ENCODE peak calls at places on chromosomes 16 and 17, in eight cellular contexts. U, D, G, S, B, Q, L and Y are unnamed samples.

GRCh38 chr16:86243571-86244154 is 266.7 kb upstream of the FOXF1 start:
- DNase-seq in U (no peak), D (no peak), G (no peak), S (no peak), B (no peak), Q (peak; percentile 54), L (no peak), Y (no peak)

GRCh38 chr17:46044286-46044928 is 45.4 kb downstream of the STH start:
- DNase-seq in U (peak; percentile 81), D (no peak), G (peak; percentile 50), S (peak; percentile 87), B (peak; percentile 90), Q (peak; percentile 92), L (peak; percentile 65), Y (no peak)

GRCh38 chr17:63433746-63434591 is 12.1 kb downstream of the CYB561 start:
- DNase-seq in U (peak; percentile 87), D (no peak), G (no peak), S (peak; percentile 92), B (peak; percentile 72), Q (peak; percentile 93), L (no peak), Y (peak; percentile 91)

GRCh38 chr17:29616300-29617048 is 6.2 kb downstream of the CORO6 start:
- DNase-seq in U (no peak), D (peak; percentile 52), G (peak; percentile 22), S (no peak), B (no peak), Q (no peak), L (no peak), Y (no peak)

GRCh38 chr16:55706739-55707487 is 51.1 kb downstream of the SLC6A2 start:
- DNase-seq in U (no peak), D (no peak), G (no peak), S (no peak), B (no peak), Q (no peak), L (no peak), Y (no peak)

GRCh38 chr16:11059588-11059987 is 115.2 kb downstream of the CLEC16A start:
- DNase-seq in U (no peak), D (peak; percentile 11), G (no peak), S (no peak), B (no peak), Q (peak; percentile 22), L (no peak), Y (no peak)

GRCh38 chr16:66996324-66996982 is 8.1 kb downstream of the CES4A start:
- DNase-seq in U (peak; percentile 49), D (no peak), G (no peak), S (peak; percentile 80), B (no peak), Q (peak; percentile 89), L (no peak), Y (peak; percentile 86)

GRCh38 chr16:52742608-52743007 is 195.7 kb upstream of the TOX3 start:
- DNase-seq in U (no peak), D (no peak), G (no peak), S (no peak), B (no peak), Q (no peak), L (no peak), Y (no peak)

GRCh38 chr17:64920419-64921172 is 1.3 kb upstream of the LRRC37A3 start:
- DNase-seq in U (no peak), D (peak; percentile 44), G (no peak), S (no peak), B (no peak), Q (no peak), L (no peak), Y (peak; percentile 39)

GRCh38 chr16:57107324-57107922 is 15.0 kb downstream of the CPNE2 start:
- DNase-seq in U (no peak), D (no peak), G (no peak), S (no peak), B (no peak), Q (no peak), L (no peak), Y (no peak)
- H3K27ac ChIP-seq in U (no peak overlapping the region), D (no peak overlapping the region), G (no peak overlapping the region), S (no peak overlapping the region), B (no peak overlapping the region), Q (no peak overlapping the region), L (no peak overlapping the region), Y (no peak overlapping the region)

GRCh38 chr17:58344791-58345157 is 7.2 kb downstream of the SUPT4H1 start:
- DNase-seq in U (no peak), D (no peak), G (peak; percentile 79), S (no peak), B (no peak), Q (no peak), L (peak; percentile 77), Y (no peak)
- H3K36me3 ChIP-seq in U (peaks cover 70% of the 10 kb centered on the region), D (peaks cover 52% of the 10 kb centered on the region), G (peaks cover 44% of the 10 kb centered on the region), S (peaks cover 44% of the 10 kb centered on the region), B (no peaks in the 10 kb centered on the region), Q (peaks cover 54% of the 10 kb centered on the region), L (peaks cover 47% of the 10 kb centered on the region), Y (peaks cover 61% of the 10 kb centered on the region)

GRCh38 chr16:660459-661183 is 7.3 kb upstream of the RHOT2 start:
- DNase-seq in U (peak; percentile 97), D (peak; percentile 92), G (peak; percentile 41), S (peak; percentile 77), B (peak; percentile 94), Q (peak; percentile 96), L (peak; percentile 66), Y (peak; percentile 96)
- H3K27ac ChIP-seq in U (peak overlapping the region; percentile 68), D (no peak overlapping the region), G (no peak overlapping the region), S (no peak overlapping the region), B (peak overlapping the region; percentile 36), Q (peak overlapping the region; percentile 75), L (no peak overlapping the region), Y (peak overlapping the region; percentile 68)

DNA sequence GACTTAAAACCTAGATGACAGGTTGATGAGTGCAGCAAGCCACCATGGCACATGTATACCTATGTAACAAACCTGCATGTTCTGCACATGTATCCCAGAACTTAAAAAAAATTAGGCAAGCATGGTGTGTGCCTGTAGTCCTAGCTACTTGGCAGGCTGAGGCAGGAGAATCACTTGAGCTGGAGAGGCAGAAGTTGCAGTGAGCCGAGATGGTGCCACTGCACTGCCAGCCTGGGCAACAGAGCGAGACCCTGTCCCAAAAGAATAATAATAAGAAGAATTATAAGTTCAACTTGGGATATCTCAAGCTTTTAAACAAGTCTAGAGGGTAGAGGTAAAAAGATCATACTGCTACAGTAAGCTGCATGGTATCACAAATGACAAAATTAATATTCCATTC is 9.8 kb downstream of the CDC6 start:
- DNase-seq in U (no peak), D (no peak), G (no peak), S (no peak), B (no peak), Q (no peak), L (no peak), Y (no peak)
- H3K36me3 ChIP-seq in U (no peaks in the 10 kb centered on the region), D (peaks cover 95% of the 10 kb centered on the region), G (no peaks in the 10 kb centered on the region), S (peaks cover 2% of the 10 kb centered on the region), B (no peaks in the 10 kb centered on the region), Q (no peaks in the 10 kb centered on the region), L (no peaks in the 10 kb centered on the region), Y (no peaks in the 10 kb centered on the region)

DNA sequence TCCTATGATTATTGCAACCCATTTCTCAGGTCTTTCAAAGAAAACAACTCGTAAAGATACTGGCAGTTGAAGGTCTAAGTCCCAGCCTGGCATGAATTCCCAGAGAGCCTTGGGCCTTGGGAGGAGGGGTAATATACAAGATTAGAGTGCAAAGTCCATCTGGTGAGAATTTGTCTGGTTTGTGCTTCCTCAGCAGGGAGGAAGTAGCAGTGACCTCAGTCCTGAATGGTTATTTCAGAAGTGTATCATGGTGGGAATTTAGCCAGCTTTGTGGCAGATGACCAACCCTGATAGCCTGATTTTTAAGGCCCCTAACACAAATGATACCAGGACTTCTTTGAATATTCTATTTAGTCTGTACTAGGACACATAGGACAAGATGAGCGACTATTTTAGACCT is 151.2 kb upstream of the TBX2 start:
- DNase-seq in U (peak; percentile 41), D (no peak), G (no peak), S (peak; percentile 55), B (no peak), Q (no peak), L (no peak), Y (no peak)
- H3K27ac ChIP-seq in U (peak overlapping the region; percentile 34), D (no peak overlapping the region), G (no peak overlapping the region), S (no peak overlapping the region), B (peak overlapping the region; percentile 65), Q (no peak overlapping the region), L (no peak overlapping the region), Y (no peak overlapping the region)